ENCODE peak calls at places on chromosomes 6 and 20, in ten cellular contexts. One of them, this sample, is unnamed.

GRCh38 chr20:19815553-19815991 is 57.5 kb downstream of the RIN2 start:
- DNase-seq in effector CD8-positive, alpha-beta T cell: no peak
- DNase-seq in prostate gland: no peak
- DNase-seq in HuH-7.5: no peak
- DNase-seq in cardiac septum: no peak
- DNase-seq in NCI-H1105: no peak
- DNase-seq in kidney: no peak
- DNase-seq in iris pigment epithelial cell: peak; percentile 99
- DNase-seq in NCI-H345: no peak
- DNase-seq in naive thymus-derived CD4-positive, alpha-beta T cell: no peak
- DNase-seq in this sample: no peak

GRCh38 chr6:105849741-105850140 is 236.4 kb upstream of the PRDM1 start:
- DNase-seq in effector CD8-positive, alpha-beta T cell: no peak
- DNase-seq in prostate gland: no peak
- DNase-seq in HuH-7.5: no peak
- DNase-seq in cardiac septum: no peak
- DNase-seq in NCI-H1105: no peak
- DNase-seq in kidney: no peak
- DNase-seq in iris pigment epithelial cell: peak; percentile 13
- DNase-seq in NCI-H345: no peak
- DNase-seq in naive thymus-derived CD4-positive, alpha-beta T cell: no peak
- DNase-seq in this sample: no peak

GRCh38 chr6:67630146-67630545 is 1004.9 kb upstream of the ADGRB3 start:
- DNase-seq in effector CD8-positive, alpha-beta T cell: no peak
- DNase-seq in prostate gland: no peak
- DNase-seq in HuH-7.5: no peak
- DNase-seq in cardiac septum: no peak
- DNase-seq in NCI-H1105: no peak
- DNase-seq in kidney: no peak
- DNase-seq in iris pigment epithelial cell: peak; percentile 97
- DNase-seq in NCI-H345: no peak
- DNase-seq in naive thymus-derived CD4-positive, alpha-beta T cell: no peak
- DNase-seq in this sample: no peak

GRCh38 chr6:16146028-16146427 is 17.1 kb downstream of the MYLIP start:
- DNase-seq in effector CD8-positive, alpha-beta T cell: no peak
- DNase-seq in prostate gland: no peak
- DNase-seq in HuH-7.5: no peak
- DNase-seq in cardiac septum: no peak
- DNase-seq in NCI-H1105: no peak
- DNase-seq in kidney: peak; percentile 72
- DNase-seq in iris pigment epithelial cell: no peak
- DNase-seq in NCI-H345: no peak
- DNase-seq in naive thymus-derived CD4-positive, alpha-beta T cell: no peak
- DNase-seq in this sample: no peak

GRCh38 chr6:111722220-111722731 is 116.6 kb upstream of the TRAF3IP2 start:
- DNase-seq in effector CD8-positive, alpha-beta T cell: no peak
- DNase-seq in prostate gland: no peak
- DNase-seq in HuH-7.5: no peak
- DNase-seq in cardiac septum: no peak
- DNase-seq in NCI-H1105: no peak
- DNase-seq in kidney: no peak
- DNase-seq in iris pigment epithelial cell: peak; percentile 77
- DNase-seq in NCI-H345: no peak
- DNase-seq in naive thymus-derived CD4-positive, alpha-beta T cell: no peak
- DNase-seq in this sample: no peak

GRCh38 chr6:38584731-38585130 is 55.0 kb downstream of the BTBD9 start:
- DNase-seq in effector CD8-positive, alpha-beta T cell: no peak
- DNase-seq in prostate gland: no peak
- DNase-seq in HuH-7.5: no peak
- DNase-seq in cardiac septum: no peak
- DNase-seq in NCI-H1105: no peak
- DNase-seq in kidney: no peak
- DNase-seq in iris pigment epithelial cell: no peak
- DNase-seq in NCI-H345: no peak
- DNase-seq in naive thymus-derived CD4-positive, alpha-beta T cell: no peak
- DNase-seq in this sample: no peak

GRCh38 chr6:30075987-30076311 is 380 bp upstream of the RNF39 start:
- DNase-seq in effector CD8-positive, alpha-beta T cell: no peak
- DNase-seq in prostate gland: peak; percentile 89
- DNase-seq in HuH-7.5: no peak
- DNase-seq in cardiac septum: no peak
- DNase-seq in NCI-H1105: no peak
- DNase-seq in kidney: peak; percentile 88
- DNase-seq in iris pigment epithelial cell: no peak
- DNase-seq in NCI-H345: no peak
- DNase-seq in naive thymus-derived CD4-positive, alpha-beta T cell: no peak
- DNase-seq in this sample: no peak

GRCh38 chr6:11969092-11969491 is 43.0 kb upstream of the HIVEP1 start:
- DNase-seq in effector CD8-positive, alpha-beta T cell: no peak
- DNase-seq in prostate gland: no peak
- DNase-seq in HuH-7.5: no peak
- DNase-seq in cardiac septum: no peak
- DNase-seq in NCI-H1105: no peak
- DNase-seq in kidney: no peak
- DNase-seq in iris pigment epithelial cell: peak; percentile 58
- DNase-seq in NCI-H345: no peak
- DNase-seq in naive thymus-derived CD4-positive, alpha-beta T cell: no peak
- DNase-seq in this sample: no peak

GRCh38 chr6:71190809-71191208 is 97.8 kb upstream of the OGFRL1 start:
- DNase-seq in effector CD8-positive, alpha-beta T cell: no peak
- DNase-seq in prostate gland: no peak
- DNase-seq in HuH-7.5: no peak
- DNase-seq in cardiac septum: no peak
- DNase-seq in NCI-H1105: no peak
- DNase-seq in kidney: no peak
- DNase-seq in iris pigment epithelial cell: peak; percentile 44
- DNase-seq in NCI-H345: no peak
- DNase-seq in naive thymus-derived CD4-positive, alpha-beta T cell: no peak
- DNase-seq in this sample: no peak

GRCh38 chr6:6682225-6682624 is 93.7 kb downstream of the LY86 start:
- DNase-seq in effector CD8-positive, alpha-beta T cell: no peak
- DNase-seq in prostate gland: no peak
- DNase-seq in HuH-7.5: no peak
- DNase-seq in cardiac septum: no peak
- DNase-seq in NCI-H1105: no peak
- DNase-seq in kidney: no peak
- DNase-seq in iris pigment epithelial cell: no peak
- DNase-seq in NCI-H345: no peak
- DNase-seq in naive thymus-derived CD4-positive, alpha-beta T cell: no peak
- DNase-seq in this sample: no peak

GRCh38 chr6:43247115-43247999 is 4.1 kb downstream of the TTBK1 start:
- DNase-seq in effector CD8-positive, alpha-beta T cell: peak; percentile 64
- DNase-seq in prostate gland: peak; percentile 48
- DNase-seq in HuH-7.5: peak; percentile 97
- DNase-seq in cardiac septum: peak; percentile 85
- DNase-seq in NCI-H1105: peak; percentile 64
- DNase-seq in kidney: peak; percentile 94
- DNase-seq in iris pigment epithelial cell: peak; percentile 55
- DNase-seq in NCI-H345: peak; percentile 87
- DNase-seq in naive thymus-derived CD4-positive, alpha-beta T cell: peak; percentile 78
- DNase-seq in this sample: peak; percentile 81

GRCh38 chr6:329888-330691 is 37.8 kb downstream of the DUSP22 start:
- DNase-seq in effector CD8-positive, alpha-beta T cell: no peak
- DNase-seq in prostate gland: no peak
- DNase-seq in HuH-7.5: no peak
- DNase-seq in cardiac septum: peak; percentile 73
- DNase-seq in NCI-H1105: no peak
- DNase-seq in kidney: no peak
- DNase-seq in iris pigment epithelial cell: no peak
- DNase-seq in NCI-H345: no peak
- DNase-seq in naive thymus-derived CD4-positive, alpha-beta T cell: no peak
- DNase-seq in this sample: no peak

GRCh38 chr6:68139130-68139529 is 496.0 kb upstream of the ADGRB3 start:
- DNase-seq in effector CD8-positive, alpha-beta T cell: no peak
- DNase-seq in prostate gland: no peak
- DNase-seq in HuH-7.5: no peak
- DNase-seq in cardiac septum: no peak
- DNase-seq in NCI-H1105: no peak
- DNase-seq in kidney: no peak
- DNase-seq in iris pigment epithelial cell: no peak
- DNase-seq in NCI-H345: peak; percentile 91
- DNase-seq in naive thymus-derived CD4-positive, alpha-beta T cell: no peak
- DNase-seq in this sample: no peak